ENCODE peak calls at places on chromosomes 11 and 22, in six cellular contexts. Y is IMR-90, Q is H9, Z is H1, S is trophoblast cell, I is mesenchymal stem cell. X is an unnamed sample.

GRCh38 chr11:116990811-116991210 is 107.4 kb downstream of the SIK3 start:
- DNase-seq in Y (no peak), Q (no peak), Z (no peak), I (no peak), S (no peak), X (no peak)

GRCh38 chr11:102666331-102666957 is 39.1 kb downstream of the MMP27 start:
- DNase-seq in S (no peak), Q (no peak), I (peak), Y (peak), Z (no peak), X (peak)

GRCh38 chr11:113906038-113906437 is 1.4 kb downstream of the HTR3B start:
- DNase-seq in Q (peak), Y (peak), I (peak), Z (no peak), S (no peak), X (peak)

GRCh38 chr22:46043816-46044717 is 67.1 kb upstream of the WNT7B start:
- DNase-seq in S (no peak), Q (peak), I (no peak), Z (peak), Y (no peak), X (no peak)

GRCh38 chr11:106399075-106399500 is 321.6 kb downstream of the AASDHPPT start:
- DNase-seq in Z (no peak), Y (peak), S (peak), I (peak), Q (no peak), X (no peak)

GRCh38 chr11:94525933-94526332 is 13.7 kb downstream of the C11orf97 start:
- DNase-seq in I (no peak), S (no peak), Y (peak), Q (no peak), Z (no peak), X (peak)

GRCh38 chr11:35380603-35381002 is 38.8 kb downstream of the SLC1A2 start:
- DNase-seq in I (peak), Q (no peak), S (no peak), Y (peak), Z (no peak), X (no peak)

GRCh38 chr11:92869716-92870115 is 99.7 kb upstream of the MTNR1B start:
- DNase-seq in S (no peak), I (no peak), Q (no peak), Z (no peak), Y (no peak), X (no peak)

GRCh38 chr11:110134120-110134519 is 40.9 kb downstream of the ZC3H12C start:
- DNase-seq in Y (no peak), Q (no peak), I (no peak), Z (no peak), S (no peak), X (peak)

GRCh38 chr11:118398797-118399564 is 2.4 kb upstream of the ATP5MG start:
- DNase-seq in Z (no peak), I (peak), Q (no peak), Y (peak), S (no peak), X (no peak)

GRCh38 chr11:16738949-16739262 is 459 bp downstream of the C11orf58 start:
- DNase-seq in Y (no peak), S (no peak), Z (no peak), Q (no peak), I (no peak), X (no peak)

GRCh38 chr11:133064152-133064877 is 468.0 kb downstream of the OPCML start:
- DNase-seq in Q (peak), Z (peak), I (peak), Y (peak), S (no peak), X (peak)

DNA sequence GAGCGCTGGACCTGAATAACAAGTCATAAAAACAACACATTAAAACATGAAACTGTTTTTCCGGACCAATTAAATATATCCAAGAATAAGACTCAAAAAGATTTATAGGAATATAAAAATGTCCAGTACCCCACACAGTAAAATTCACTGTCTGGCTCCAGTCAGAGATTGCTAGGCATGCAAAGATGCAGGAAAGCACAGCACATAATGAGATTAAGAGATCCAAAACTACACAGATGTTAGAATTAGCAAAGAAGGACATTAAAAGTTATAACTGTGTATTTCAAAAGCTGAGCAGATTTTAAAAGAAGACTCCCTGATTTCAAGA is 13.7 kb downstream of the LRRC75B start:
- DNase-seq in Q (no peak), I (no peak), Z (no peak), S (no peak), Y (no peak), X (no peak)
- H3K9ac ChIP-seq in Q (no peak), I (no peak), Z (no peak), S (no peak), Y (no peak), X (no peak)

DNA sequence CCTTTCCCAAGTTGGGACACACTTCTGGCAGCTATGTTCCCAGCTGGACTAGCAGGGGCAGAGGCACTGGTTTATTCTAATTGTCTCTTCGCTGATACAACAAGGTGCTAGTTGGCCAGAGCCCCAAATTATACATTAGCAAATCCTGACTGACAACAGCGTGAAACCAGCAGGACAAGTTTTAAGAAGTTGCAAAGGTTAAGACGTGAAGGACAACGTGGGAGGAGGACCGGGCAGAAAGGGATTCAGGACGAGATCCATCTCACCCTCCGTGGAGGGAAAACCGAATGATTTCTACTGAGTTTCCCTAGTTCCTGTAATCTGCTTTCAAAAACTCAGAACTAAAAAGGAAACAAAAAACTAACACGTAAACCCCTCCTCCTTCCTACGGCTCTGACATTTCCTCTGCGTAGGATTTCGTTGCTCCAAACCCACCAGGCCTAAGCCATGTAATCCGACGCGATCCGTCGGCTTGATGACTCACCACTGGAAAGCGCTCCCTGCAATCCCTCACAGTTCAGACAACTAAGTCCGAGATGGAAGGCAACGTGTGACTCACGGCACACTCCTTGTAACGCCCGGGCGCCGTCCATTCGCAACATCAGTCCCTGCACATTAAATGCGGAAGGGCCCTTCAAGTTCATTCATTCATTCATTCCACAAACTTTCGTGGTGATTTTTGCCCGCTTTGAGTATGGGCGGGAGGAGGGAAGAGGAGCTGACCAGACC is 703 bp downstream of the POGLUT3 start:
- DNase-seq in Z (peak), I (peak), Y (peak), S (peak), Q (peak), X (peak)
- H4K8ac ChIP-seq in Z (peak), I (peak), Y (peak), S (peak), Q (no peak), X (no peak)

DNA sequence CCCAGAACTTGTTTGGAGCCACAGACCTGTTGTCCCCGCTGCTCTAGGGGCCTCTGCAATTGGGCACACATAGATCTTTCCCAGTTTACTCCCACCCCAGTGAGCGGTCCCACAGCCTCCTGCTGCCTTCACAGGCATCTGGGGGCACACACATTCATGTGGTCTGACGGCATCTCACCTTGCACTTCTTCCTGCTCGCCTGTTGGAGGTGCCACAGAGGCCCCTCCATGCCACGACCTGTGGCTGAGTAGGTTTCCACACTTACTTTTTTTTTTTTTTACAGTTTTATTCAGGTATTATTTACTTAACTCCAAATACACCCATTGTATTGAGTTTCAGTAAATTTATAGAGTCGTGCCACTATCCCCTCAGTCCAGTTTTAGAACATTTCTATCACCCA is 68.9 kb upstream of the SEPTIN5 start:
- DNase-seq in S (no peak), Y (no peak), I (no peak), Z (no peak), Q (peak), X (no peak)
- H4K91ac ChIP-seq in S (no peak), Y (no peak), I (no peak), Z (no peak), Q (no peak), X (no peak)

DNA sequence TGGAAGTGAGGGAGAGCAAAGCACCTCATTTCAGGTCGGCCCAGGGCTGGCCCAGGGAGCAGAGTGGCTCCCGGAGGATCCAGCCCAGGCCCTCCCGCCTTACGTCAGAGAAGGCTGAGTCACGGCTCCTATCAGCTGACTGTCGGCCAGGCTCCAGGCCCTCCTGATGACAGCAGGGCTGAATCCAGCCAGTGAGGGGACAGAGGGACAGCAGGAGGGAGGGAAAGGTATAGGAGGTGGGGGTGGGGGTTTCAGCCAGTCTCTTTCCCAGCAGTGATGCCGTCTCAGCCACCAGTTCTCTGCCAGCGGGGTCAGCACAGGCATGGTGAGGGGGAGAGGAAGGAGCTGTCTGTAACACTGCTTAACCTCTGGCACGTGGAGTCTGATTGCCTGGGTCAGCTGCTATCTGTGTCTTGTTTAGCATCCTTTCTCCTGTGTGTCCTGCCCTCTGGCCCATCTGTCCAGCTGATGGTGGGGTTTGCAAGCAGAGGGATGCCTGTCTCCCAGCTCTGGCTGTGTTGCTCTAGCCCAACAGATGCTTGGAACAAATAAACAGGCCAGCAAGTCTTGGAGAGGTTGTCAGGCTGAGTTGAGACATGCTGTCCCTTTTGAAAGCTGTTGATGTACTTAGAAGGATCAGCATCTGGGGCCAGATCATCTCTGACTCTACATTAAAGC is 74.0 kb downstream of the ADAMTS15 start:
- DNase-seq in S (peak), I (peak), Y (peak), Q (peak), Z (peak), X (peak)
- H3K9ac ChIP-seq in S (no peak), I (peak), Y (peak), Q (no peak), Z (no peak), X (no peak)

DNA sequence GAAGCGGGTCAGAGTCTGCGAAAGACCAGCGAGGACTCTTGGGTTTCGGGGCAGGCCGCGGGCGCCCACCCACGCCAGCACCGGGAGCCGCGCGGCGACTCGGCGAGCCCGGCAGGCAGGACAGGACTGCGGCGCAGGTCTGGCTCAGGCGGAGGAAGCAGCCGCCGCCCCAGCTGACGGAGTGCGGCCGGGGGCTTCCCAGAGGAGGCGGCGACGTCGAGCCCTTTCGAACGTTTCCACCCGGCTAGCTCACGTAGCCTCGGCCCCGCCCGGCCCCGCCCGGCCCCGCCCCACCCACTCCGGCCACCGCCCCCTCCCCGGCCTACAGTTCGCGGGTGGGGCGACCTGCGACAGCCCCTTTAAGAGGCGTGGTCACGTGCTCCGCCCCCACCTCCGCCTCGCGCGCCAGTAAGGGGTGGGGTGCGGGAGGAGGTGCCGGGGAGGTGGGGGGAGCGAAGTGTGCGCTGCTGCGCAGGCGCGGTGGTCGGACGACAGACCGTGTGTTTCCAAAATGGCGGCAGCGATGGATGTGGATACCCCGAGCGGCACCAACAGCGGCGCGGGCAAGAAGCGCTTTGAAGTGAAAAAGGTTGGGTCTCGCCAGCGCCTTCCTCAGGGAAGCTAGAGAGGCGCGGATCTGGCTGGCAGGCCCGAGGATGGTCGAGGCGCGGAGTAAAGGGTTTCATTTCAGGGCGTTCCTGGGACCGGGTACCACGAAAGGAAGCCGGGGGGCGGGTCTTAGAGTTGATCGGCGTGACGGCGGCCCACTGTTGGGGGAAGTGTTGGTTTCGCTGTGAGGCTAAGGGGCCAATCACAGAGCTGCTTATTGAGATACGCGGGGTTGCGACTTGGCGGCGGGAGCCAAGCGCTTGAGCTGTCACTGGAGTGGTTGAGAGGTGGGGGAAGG is at the start of gene RBX1:
- DNase-seq in Z (peak), S (peak), I (peak), Y (peak), Q (peak), X (peak)
- H4K8ac ChIP-seq in Z (peak), S (peak), I (peak), Y (peak), Q (no peak), X (peak)

GRCh38 chr11:1279674-1280055 is 29.8 kb downstream of the TOLLIP start:
- DNase-seq in Q (no peak), S (no peak), Z (no peak), I (no peak), Y (no peak), X (no peak)
- H4K91ac ChIP-seq in Q (no peak), S (no peak), Z (no peak), I (no peak), Y (no peak), X (no peak)

GRCh38 chr11:69524291-69524882 is 42.9 kb downstream of the LINC01488 start:
- DNase-seq in S (no peak), Y (peak), I (peak), Z (no peak), Q (peak), X (no peak)
- H3K9ac ChIP-seq in S (no peak), Y (no peak), I (peak), Z (no peak), Q (no peak), X (no peak)

X was measured in neuronal stem cell.